ENCODE peak calls at places on chromosomes 11 and 22, in eight cellular contexts. K is bronchial epithelial cell, W is GM23338, H is upper lobe of right lung, V is heart left ventricle, R is cardiac fibroblast, O is heart right ventricle, E is fibroblast of lung. A is an unnamed sample.

GRCh38 chr11:14041040-14041439 is 78.5 kb downstream of the SPON1 start:
- DNase-seq in K (peak), W (peak), H (no peak), V (no peak), R (peak), O (no peak), E (peak), A (no peak)

GRCh38 chr11:75078233-75078632 is 18.4 kb downstream of the OR2AT4 start:
- DNase-seq in K (no peak), W (peak), H (no peak), V (no peak), R (no peak), O (no peak), E (no peak), A (no peak)

GRCh38 chr11:118126082-118126838 is 26.4 kb downstream of the SCN4B start:
- DNase-seq in K (peak), W (no peak), H (peak), V (no peak), R (no peak), O (no peak), E (no peak), A (no peak)

GRCh38 chr11:6629892-6630631 is 10.8 kb upstream of the TPP1 start:
- DNase-seq in K (no peak), W (peak), H (no peak), V (no peak), R (no peak), O (no peak), E (no peak), A (no peak)

GRCh38 chr22:29859976-29860766 is 22.1 kb upstream of the ASCC2 start:
- DNase-seq in K (no peak), W (no peak), H (no peak), V (no peak), R (no peak), O (no peak), E (no peak), A (no peak)

GRCh38 chr22:32335471-32335870 is 22.2 kb upstream of the RFPL3 start:
- DNase-seq in K (no peak), W (no peak), H (peak), V (no peak), R (no peak), O (no peak), E (no peak), A (no peak)

GRCh38 chr11:13043912-13044628 is 35.0 kb downstream of the RASSF10 start:
- DNase-seq in K (no peak), W (no peak), H (no peak), V (no peak), R (no peak), O (no peak), E (no peak), A (no peak)

GRCh38 chr11:119480375-119481020 is 57.5 kb upstream of the THY1 start:
- DNase-seq in K (no peak), W (no peak), H (no peak), V (no peak), R (no peak), O (no peak), E (no peak), A (no peak)

GRCh38 chr11:44860967-44861828 is 89.5 kb downstream of the TP53I11 start:
- DNase-seq in K (no peak), W (peak), H (no peak), V (no peak), R (no peak), O (no peak), E (no peak), A (no peak)

GRCh38 chr11:114163231-114163631 is 103.7 kb downstream of the ZBTB16 start:
- DNase-seq in K (peak), W (no peak), H (no peak), V (no peak), R (peak), O (no peak), E (no peak), A (peak)

GRCh38 chr22:39435616-39436015 is 21.2 kb upstream of the MGAT3 start:
- DNase-seq in K (no peak), W (no peak), H (no peak), V (no peak), R (no peak), O (no peak), E (no peak), A (no peak)

GRCh38 chr11:41786087-41786486 is 326.6 kb upstream of the LRRC4C start:
- DNase-seq in K (no peak), W (no peak), H (no peak), V (no peak), R (peak), O (no peak), E (no peak), A (no peak)

GRCh38 chr11:77590194-77590591 is 440 bp downstream of the AQP11 start:
- DNase-seq in K (peak), W (peak), H (no peak), V (peak), R (peak), O (peak), E (peak), A (peak)

GRCh38 chr11:117816151-117816741 is 8.3 kb downstream of the FXYD2 start:
- DNase-seq in K (peak), W (peak), H (no peak), V (peak), R (peak), O (no peak), E (peak), A (peak)

GRCh38 chr11:44589301-44589700 is 23.8 kb downstream of the CD82 start:
- DNase-seq in K (no peak), W (no peak), H (no peak), V (no peak), R (peak), O (no peak), E (peak), A (peak)

GRCh38 chr22:49027122-49027670 is 800.5 kb downstream of the BRD1 start:
- DNase-seq in K (no peak), W (no peak), H (no peak), V (no peak), R (no peak), O (no peak), E (no peak), A (no peak)

GRCh38 chr11:77069969-77070582 is 3.3 kb downstream of the CAPN5 start:
- DNase-seq in K (no peak), W (no peak), H (peak), V (no peak), R (no peak), O (no peak), E (no peak), A (peak)

GRCh38 chr11:110818032-110818687 is 105.9 kb upstream of the ARHGAP20 start:
- DNase-seq in K (peak), W (no peak), H (no peak), V (no peak), R (peak), O (no peak), E (peak), A (peak)

GRCh38 chr11:3674189-3674588 is 3.0 kb upstream of the CHRNA10 start:
- DNase-seq in K (peak), W (no peak), H (no peak), V (no peak), R (no peak), O (no peak), E (no peak), A (peak)

GRCh38 chr11:120558754-120559431 is 47.3 kb downstream of the GRIK4 start:
- DNase-seq in K (no peak), W (no peak), H (no peak), V (no peak), R (no peak), O (no peak), E (no peak), A (no peak)

GRCh38 chr11:15654397-15654915 is 539.7 kb downstream of the INSC start:
- DNase-seq in K (no peak), W (no peak), H (no peak), V (no peak), R (no peak), O (no peak), E (no peak), A (no peak)

GRCh38 chr11:28713850-28714249 is 605.7 kb downstream of the METTL15 start:
- DNase-seq in K (no peak), W (no peak), H (no peak), V (no peak), R (no peak), O (no peak), E (peak), A (no peak)

GRCh38 chr11:92929168-92930053 is 40.0 kb upstream of the MTNR1B start:
- DNase-seq in K (peak), W (no peak), H (no peak), V (no peak), R (no peak), O (no peak), E (no peak), A (no peak)

GRCh38 chr11:3225826-3226750 is 6.1 kb downstream of the MRGPRE start:
- DNase-seq in K (no peak), W (no peak), H (no peak), V (no peak), R (no peak), O (no peak), E (no peak), A (no peak)

GRCh38 chr11:45486461-45486860 is 179.0 kb downstream of the CHST1 start:
- DNase-seq in K (no peak), W (no peak), H (no peak), V (no peak), R (no peak), O (no peak), E (no peak), A (no peak)

GRCh38 chr11:117146521-117146920 is 2.4 kb downstream of the PAFAH1B2 start:
- DNase-seq in K (no peak), W (no peak), H (no peak), V (no peak), R (peak), O (no peak), E (peak), A (peak)

GRCh38 chr11:103609117-103610066 is 427.0 kb upstream of the DDI1 start:
- DNase-seq in K (peak), W (peak), H (no peak), V (no peak), R (peak), O (no peak), E (peak), A (peak)

GRCh38 chr11:45158891-45159605 is 12.6 kb downstream of the PRDM11 start:
- DNase-seq in K (no peak), W (no peak), H (peak), V (peak), R (no peak), O (no peak), E (no peak), A (no peak)

GRCh38 chr22:38136607-38137006 is 26.1 kb upstream of the BAIAP2L2 start:
- DNase-seq in K (no peak), W (no peak), H (no peak), V (no peak), R (peak), O (no peak), E (no peak), A (peak)

GRCh38 chr22:39546889-39547586 is 14.5 kb upstream of the RPS19BP1 start:
- DNase-seq in K (no peak), W (no peak), H (no peak), V (no peak), R (no peak), O (no peak), E (peak), A (peak)

GRCh38 chr11:116929393-116930090 is 92.1 kb upstream of the APOA1 start:
- DNase-seq in K (no peak), W (no peak), H (no peak), V (no peak), R (peak), O (peak), E (peak), A (no peak)

GRCh38 chr11:122180435-122180834 is 64.4 kb upstream of the BLID start:
- DNase-seq in K (peak), W (no peak), H (no peak), V (no peak), R (peak), O (no peak), E (peak), A (peak)

GRCh38 chr11:106077609-106078517 is at the start of gene AASDHPPT:
- DNase-seq in K (peak), W (peak), H (no peak), V (no peak), R (peak), O (peak), E (peak), A (no peak)

GRCh38 chr11:119755351-119756071 is 26.5 kb upstream of the NECTIN1 start:
- DNase-seq in K (no peak), W (no peak), H (peak), V (no peak), R (no peak), O (no peak), E (no peak), A (no peak)

DNA sequence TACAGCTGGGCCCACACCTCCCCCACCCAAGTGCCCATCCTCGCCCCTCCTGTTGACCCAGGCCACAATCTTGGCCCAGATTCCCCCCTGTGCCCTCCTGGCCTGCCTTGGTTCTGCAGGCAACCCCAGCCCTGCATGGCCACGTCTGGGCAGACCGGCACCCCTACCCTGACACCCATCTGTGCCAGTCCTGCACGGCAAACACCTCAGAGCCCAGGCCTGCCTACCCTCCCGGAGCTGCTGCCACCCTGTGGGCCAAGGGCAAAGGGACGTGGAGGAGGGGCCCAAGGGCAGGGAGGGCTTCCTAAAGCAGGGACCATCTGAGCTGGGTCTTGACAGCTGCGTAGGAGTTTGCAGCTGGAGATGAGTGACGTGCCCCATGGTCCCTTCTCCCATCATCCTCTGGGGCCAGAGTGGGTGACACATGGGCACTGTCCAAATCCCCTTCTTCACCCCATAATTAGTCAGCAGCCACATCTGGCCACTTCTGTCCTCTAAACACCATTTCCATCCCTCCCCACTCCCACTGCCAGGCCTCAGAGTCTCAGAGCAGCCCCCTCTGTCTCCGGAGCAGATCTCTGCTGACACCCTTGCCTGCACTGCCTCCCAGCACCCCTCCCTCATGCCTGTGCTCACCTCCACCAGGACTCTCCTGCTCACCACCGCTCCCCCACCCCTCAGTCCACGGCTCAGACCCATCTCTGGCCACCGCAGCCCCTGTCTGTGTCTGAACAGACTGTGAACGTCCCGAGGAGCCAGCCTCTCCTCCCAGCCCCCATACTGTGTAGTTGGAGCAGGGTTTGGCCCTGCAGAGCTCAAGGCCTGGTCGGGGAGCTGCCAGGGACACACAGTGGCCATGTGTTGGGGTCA is 35.6 kb upstream of the PPARA start:
- DNase-seq in K (no peak), W (no peak), H (no peak), V (no peak), R (no peak), O (no peak), E (no peak), A (peak)
- TF ChIP-seq CTCF in K (peak), W (no peak), H (no peak), V (no peak), R (no peak), O (no peak), E (no peak), A (no peak)

GRCh38 chr11:8234425-8234821 is 29.3 kb downstream of the LMO1 start:
- DNase-seq in K (no peak), W (peak), H (no peak), V (no peak), R (no peak), O (no peak), E (no peak), A (no peak)

GRCh38 chr11:8237453-8237852 is 26.2 kb downstream of the LMO1 start:
- DNase-seq in K (no peak), W (no peak), H (no peak), V (no peak), R (no peak), O (no peak), E (no peak), A (no peak)

GRCh38 chr11:8234910-8235309 is 28.8 kb downstream of the LMO1 start:
- DNase-seq in K (no peak), W (no peak), H (no peak), V (no peak), R (no peak), O (no peak), E (no peak), A (no peak)

GRCh38 chr11:8233691-8234424 is 29.8 kb downstream of the LMO1 start:
- DNase-seq in K (peak), W (no peak), H (no peak), V (no peak), R (peak), O (peak), E (no peak), A (peak)

GRCh38 chr11:8235925-8236324 is 27.8 kb downstream of the LMO1 start:
- DNase-seq in K (no peak), W (no peak), H (no peak), V (no peak), R (no peak), O (no peak), E (no peak), A (no peak)
- H3K4me3 ChIP-seq in K (no peak), W (no peak), H (no peak), V (no peak), R (no peak), O (no peak), E (no peak), A (no peak)

GRCh38 chr22:20153945-20154344 is 3.1 kb upstream of the CCDC188 start:
- DNase-seq in K (no peak), W (peak), H (no peak), V (no peak), R (no peak), O (no peak), E (no peak), A (no peak)
- TF ChIP-seq CTCF in K (peak), W (peak), H (no peak), V (no peak), R (no peak), O (no peak), E (no peak), A (no peak)

GRCh38 chr11:18235935-18236334 is 667 bp downstream of the SAA4 start:
- DNase-seq in K (no peak), W (no peak), H (no peak), V (no peak), R (no peak), O (no peak), E (no peak), A (no peak)
- H3K4me3 ChIP-seq in K (no peak), W (no peak), H (no peak), V (no peak), R (no peak), O (no peak), E (no peak), A (no peak)

GRCh38 chr11:9525116-9525515 is 48.4 kb upstream of the WEE1 start:
- DNase-seq in K (no peak), W (no peak), H (no peak), V (no peak), R (peak), O (no peak), E (peak), A (peak)
- TF ChIP-seq CTCF in K (no peak), W (no peak), H (no peak), V (no peak), R (no peak), O (no peak), E (no peak), A (no peak)

A was measured in foreskin fibroblast.